ENCODE peak calls at places on chromosome 5, in ten cellular contexts. H is HS-5; S is fibroblast of pulmonary artery; V is PC-3; Y is K562; D is skeletal muscle cell; Z is astrocyte; C is HFF-Myc; W is T-helper 1 cell; K is activated CD4-positive, alpha-beta T cell treated with anti-CD3 and anti-CD28 coated beads for 48 hours. N is an unnamed sample.

GRCh38 chr5:137252513-137252912 is 246.6 kb downstream of the SPOCK1 start:
- DNase-seq in C (no peak), V (no peak), H (no peak), Z (peak), S (no peak), K (no peak), W (no peak), Y (no peak), D (peak), N (peak)

GRCh38 chr5:150587830-150588494 is 52.5 kb upstream of the SYNPO start:
- DNase-seq in Z (no peak), S (no peak), V (no peak), W (no peak), D (no peak), K (no peak), Y (no peak), C (no peak), H (no peak), N (no peak)

GRCh38 chr5:133232435-133232834 is 180.6 kb downstream of the HSPA4 start:
- DNase-seq in V (no peak), C (no peak), W (no peak), S (no peak), K (no peak), Z (no peak), Y (no peak), D (no peak), H (no peak), N (no peak)

GRCh38 chr5:6585168-6585567 is 47.7 kb downstream of the NSUN2 start:
- DNase-seq in D (no peak), W (no peak), K (no peak), C (no peak), H (no peak), Y (no peak), V (no peak), Z (no peak), S (no peak), N (no peak)

GRCh38 chr5:137621306-137621705 is 114.6 kb downstream of the KLHL3 start:
- DNase-seq in W (no peak), K (no peak), D (no peak), C (no peak), Z (no peak), S (no peak), H (no peak), V (no peak), Y (no peak), N (no peak)

GRCh38 chr5:67246108-67246507 is 49.5 kb upstream of the CD180 start:
- DNase-seq in S (peak), V (peak), Z (peak), W (peak), Y (peak), H (peak), C (peak), K (no peak), D (peak), N (peak)

GRCh38 chr5:52177193-52177592 is 610.5 kb upstream of the ITGA1 start:
- DNase-seq in V (no peak), W (no peak), K (no peak), D (no peak), H (no peak), S (no peak), Y (no peak), C (no peak), Z (no peak), N (no peak)

GRCh38 chr5:173705512-173705825 is 89.0 kb upstream of the BOD1 start:
- DNase-seq in W (no peak), C (no peak), D (no peak), S (no peak), Y (no peak), H (no peak), K (no peak), V (no peak), Z (no peak), N (no peak)

GRCh38 chr5:166595274-166595951 is 1696.0 kb upstream of the WWC1 start:
- DNase-seq in H (no peak), S (no peak), W (no peak), D (no peak), Z (no peak), Y (no peak), C (no peak), K (no peak), V (no peak), N (no peak)

GRCh38 chr5:96067251-96067650 is 105.6 kb upstream of the ELL2 start:
- DNase-seq in H (no peak), C (no peak), D (no peak), K (no peak), W (no peak), Z (peak), V (peak), Y (no peak), S (no peak), N (no peak)

GRCh38 chr5:123283031-123283430 is 140.2 kb downstream of the CEP120 start:
- DNase-seq in D (no peak), W (no peak), Z (no peak), K (no peak), C (no peak), S (peak), Y (no peak), H (no peak), V (peak), N (no peak)

GRCh38 chr5:20536339-20536738 is 548.3 kb upstream of the CDH18 start:
- DNase-seq in W (no peak), V (no peak), S (no peak), H (no peak), Y (no peak), D (no peak), Z (no peak), C (no peak), K (no peak), N (no peak)

GRCh38 chr5:115351356-115352195 is 55.1 kb upstream of the CCDC112 start:
- DNase-seq in W (no peak), Z (peak), S (peak), C (no peak), K (no peak), D (no peak), Y (no peak), H (no peak), V (peak), N (no peak)

GRCh38 chr5:102313907-102314306 is 17.8 kb upstream of the SLCO4C1 start:
- DNase-seq in Y (no peak), H (no peak), D (no peak), V (no peak), S (no peak), W (no peak), Z (no peak), K (no peak), C (no peak), N (no peak)

GRCh38 chr5:63247651-63248050 is 669.0 kb downstream of the LRRC70 start:
- DNase-seq in K (no peak), S (no peak), Y (no peak), W (no peak), V (no peak), Z (peak), H (no peak), D (no peak), C (no peak), N (no peak)

GRCh38 chr5:139649082-139649991 is 1.2 kb downstream of the CXXC5 start:
- DNase-seq in W (no peak), K (no peak), H (no peak), V (peak), Y (peak), Z (no peak), S (no peak), D (no peak), C (no peak), N (no peak)

GRCh38 chr5:177447611-177448243 is 1.1 kb downstream of the PRR7 start:
- DNase-seq in D (no peak), H (peak), Z (peak), S (peak), Y (peak), K (peak), W (no peak), C (peak), V (peak), N (no peak)

GRCh38 chr5:52810426-52810825 is 22.7 kb downstream of the ITGA1 start:
- DNase-seq in K (no peak), H (no peak), W (no peak), Z (no peak), D (no peak), Y (no peak), S (no peak), C (no peak), V (no peak), N (no peak)

GRCh38 chr5:77129386-77129785 is 42.3 kb upstream of the ZBED3 start:
- DNase-seq in Z (peak), C (no peak), S (peak), K (peak), Y (no peak), V (peak), H (no peak), D (no peak), W (peak), N (no peak)

GRCh38 chr5:60810438-60811085 is 33.5 kb downstream of the ELOVL7 start:
- DNase-seq in C (no peak), S (peak), V (peak), W (no peak), Y (no peak), H (peak), Z (peak), D (peak), K (no peak), N (no peak)

GRCh38 chr5:43802119-43802518 is 199.1 kb downstream of the NNT start:
- DNase-seq in H (peak), K (no peak), Y (no peak), W (no peak), S (peak), V (no peak), Z (peak), D (peak), C (no peak), N (peak)

GRCh38 chr5:127003798-127004495 is 26.4 kb downstream of the MARCHF3 start:
- DNase-seq in H (no peak), V (no peak), K (no peak), Z (no peak), W (no peak), Y (no peak), D (no peak), S (no peak), C (no peak), N (no peak)

GRCh38 chr5:134458676-134459403 is 47.2 kb upstream of the CDKN2AIPNL start:
- DNase-seq in W (no peak), Y (peak), H (no peak), C (no peak), K (no peak), Z (no peak), S (no peak), D (no peak), V (no peak), N (no peak)

GRCh38 chr5:133285583-133286021 is 233.8 kb downstream of the HSPA4 start:
- DNase-seq in H (peak), S (peak), D (peak), K (peak), V (peak), Z (peak), W (no peak), C (peak), Y (no peak), N (no peak)

GRCh38 chr5:172410160-172410559 is 44.2 kb downstream of the SH3PXD2B start:
- DNase-seq in H (no peak), S (peak), Y (no peak), D (peak), V (peak), C (no peak), Z (peak), W (no peak), K (peak), N (no peak)